ENCODE peak calls at places on chromosomes 2 and 18, in six cellular contexts. C is H9, W is AG04449, N is heart left ventricle, Q is B cell, E is tibial artery. H is an unnamed sample.

GRCh38 chr2:135603543-135603942 is 72.3 kb downstream of the R3HDM1 start:
- DNase-seq in C (no peak), W (no peak), N (no peak), Q (no peak), E (no peak), H (no peak)

GRCh38 chr2:205563646-205564045 is 118.7 kb upstream of the NRP2 start:
- DNase-seq in C (peak), W (no peak), N (peak), Q (no peak), E (peak), H (no peak)

GRCh38 chr2:118477111-118477517 is 370.3 kb downstream of the EN1 start:
- DNase-seq in C (no peak), W (no peak), N (no peak), Q (no peak), E (no peak), H (no peak)

GRCh38 chr2:196018037-196018436 is 50.6 kb downstream of the DNAH7 start:
- DNase-seq in C (no peak), W (no peak), N (no peak), Q (no peak), E (no peak), H (no peak)

GRCh38 chr2:224011837-224012236 is 27.2 kb downstream of the SERPINE2 start:
- DNase-seq in C (no peak), W (no peak), N (no peak), Q (no peak), E (no peak), H (no peak)

GRCh38 chr2:12895017-12895416 is 178.3 kb downstream of the TRIB2 start:
- DNase-seq in C (no peak), W (no peak), N (no peak), Q (no peak), E (no peak), H (no peak)

GRCh38 chr2:37585982-37586621 is 85.3 kb downstream of the CDC42EP3 start:
- DNase-seq in C (no peak), W (peak), N (peak), Q (no peak), E (peak), H (peak)

GRCh38 chr2:17877811-17878221 is 651 bp upstream of the KCNS3 start:
- DNase-seq in C (peak), W (no peak), N (peak), Q (no peak), E (peak), H (peak)

GRCh38 chr2:61905372-61906186 is at the start of gene COMMD1:
- DNase-seq in C (peak), W (no peak), N (peak), Q (peak), E (peak), H (peak)

GRCh38 chr2:158269143-158269542 is 167.5 kb downstream of the UPP2 start:
- DNase-seq in C (no peak), W (no peak), N (no peak), Q (no peak), E (no peak), H (no peak)

GRCh38 chr2:218383892-218384519 is 1.9 kb downstream of the SLC11A1 start:
- DNase-seq in C (no peak), W (no peak), N (no peak), Q (peak), E (peak), H (no peak)

GRCh38 chr2:162297925-162298552 is 20.4 kb downstream of the IFIH1 start:
- DNase-seq in C (no peak), W (peak), N (no peak), Q (peak), E (peak), H (peak)

GRCh38 chr2:172783091-172783898 is 47.6 kb downstream of the RAPGEF4 start:
- DNase-seq in C (peak), W (peak), N (no peak), Q (no peak), E (no peak), H (peak)

GRCh38 chr2:238096311-238097011 is 3.7 kb upstream of the ESPNL start:
- DNase-seq in C (peak), W (no peak), N (no peak), Q (no peak), E (no peak), H (no peak)

GRCh38 chr18:9927392-9928063 is 13.7 kb downstream of the VAPA start:
- DNase-seq in C (no peak), W (no peak), N (no peak), Q (no peak), E (no peak), H (no peak)

GRCh38 chr2:14072338-14072737 is 560.2 kb upstream of the LRATD1 start:
- DNase-seq in C (no peak), W (no peak), N (no peak), Q (no peak), E (no peak), H (no peak)

GRCh38 chr2:162242586-162243304 is 500 bp downstream of the FAP start:
- DNase-seq in C (no peak), W (peak), N (no peak), Q (no peak), E (no peak), H (peak)

GRCh38 chr2:20594957-20595356 is 55.9 kb downstream of the HS1BP3 start:
- DNase-seq in C (no peak), W (no peak), N (no peak), Q (no peak), E (no peak), H (no peak)

GRCh38 chr2:53939656-53940055 is 31.1 kb downstream of the PSME4 start:
- DNase-seq in C (no peak), W (no peak), N (no peak), Q (no peak), E (no peak), H (no peak)

GRCh38 chr2:20507166-20507692 is 60.4 kb downstream of the RHOB start:
- DNase-seq in C (no peak), W (no peak), N (no peak), Q (no peak), E (no peak), H (no peak)

GRCh38 chr2:228469721-228470120 is 288.2 kb upstream of the SPHKAP start:
- DNase-seq in C (no peak), W (no peak), N (no peak), Q (no peak), E (no peak), H (no peak)

GRCh38 chr18:58168986-58169385 is 125.0 kb downstream of the NEDD4L start:
- DNase-seq in C (no peak), W (no peak), N (no peak), Q (no peak), E (no peak), H (no peak)

GRCh38 chr2:175154670-175155082 is 13.3 kb downstream of the ATF2 start:
- DNase-seq in C (no peak), W (peak), N (no peak), Q (no peak), E (no peak), H (peak)

GRCh38 chr2:10170256-10170655 is 47.7 kb downstream of the RRM2 start:
- DNase-seq in C (no peak), W (no peak), N (no peak), Q (no peak), E (no peak), H (peak)

GRCh38 chr2:127634066-127634617 is 11.8 kb upstream of the GPR17 start:
- DNase-seq in C (no peak), W (no peak), N (peak), Q (no peak), E (no peak), H (peak)

GRCh38 chr2:136130511-136130910 is 12.6 kb upstream of the CXCR4 start:
- DNase-seq in C (no peak), W (no peak), N (no peak), Q (peak), E (no peak), H (no peak)

GRCh38 chr18:3356614-3357013 is 93.4 kb upstream of the TGIF1 start:
- DNase-seq in C (no peak), W (no peak), N (no peak), Q (no peak), E (no peak), H (no peak)

GRCh38 chr18:8423051-8423558 is 186.1 kb upstream of the RAB12 start:
- DNase-seq in C (no peak), W (peak), N (no peak), Q (no peak), E (no peak), H (peak)

GRCh38 chr18:678482-679182 is 21.2 kb downstream of the TYMS start:
- DNase-seq in C (no peak), W (no peak), N (no peak), Q (no peak), E (no peak), H (no peak)
- TF ChIP-seq CTCF in C (peak), W (no peak), N (no peak), Q (no peak), E (no peak), H (no peak)

DNA sequence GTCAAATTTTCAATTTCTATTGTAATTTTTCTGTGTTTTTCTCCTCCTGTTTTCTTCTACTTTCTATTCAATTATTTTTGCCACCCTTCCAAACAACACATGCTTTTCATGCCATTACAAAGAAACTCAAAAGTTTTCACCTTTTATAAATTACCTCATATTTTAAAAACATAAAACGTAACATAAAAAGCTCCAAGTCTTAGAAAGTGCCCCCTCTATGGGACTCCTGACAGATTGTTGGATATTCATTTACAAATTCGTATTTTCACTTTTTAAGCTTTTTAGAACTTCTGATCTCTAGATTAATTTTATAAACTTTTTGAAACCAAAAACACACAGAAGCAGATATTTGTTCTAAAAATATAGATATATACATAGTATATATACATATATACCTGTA is 1.6 kb downstream of the COL5A2 start:
- DNase-seq in C (no peak), W (no peak), N (no peak), Q (no peak), E (no peak), H (peak)
- TF ChIP-seq CTCF in C (peak), W (peak), N (no peak), Q (no peak), E (no peak), H (peak)

GRCh38 chr2:65277791-65278449 is 50.3 kb downstream of the ACTR2 start:
- DNase-seq in C (no peak), W (no peak), N (peak), Q (no peak), E (no peak), H (no peak)
- TF ChIP-seq CTCF in C (no peak), W (no peak), N (no peak), Q (no peak), E (no peak), H (no peak)

GRCh38 chr2:108031471-108031941 is 45.2 kb downstream of the SLC5A7 start:
- DNase-seq in C (no peak), W (no peak), N (no peak), Q (no peak), E (no peak), H (no peak)

GRCh38 chr2:108029912-108030311 is 43.6 kb downstream of the SLC5A7 start:
- DNase-seq in C (no peak), W (no peak), N (no peak), Q (no peak), E (no peak), H (no peak)

DNA sequence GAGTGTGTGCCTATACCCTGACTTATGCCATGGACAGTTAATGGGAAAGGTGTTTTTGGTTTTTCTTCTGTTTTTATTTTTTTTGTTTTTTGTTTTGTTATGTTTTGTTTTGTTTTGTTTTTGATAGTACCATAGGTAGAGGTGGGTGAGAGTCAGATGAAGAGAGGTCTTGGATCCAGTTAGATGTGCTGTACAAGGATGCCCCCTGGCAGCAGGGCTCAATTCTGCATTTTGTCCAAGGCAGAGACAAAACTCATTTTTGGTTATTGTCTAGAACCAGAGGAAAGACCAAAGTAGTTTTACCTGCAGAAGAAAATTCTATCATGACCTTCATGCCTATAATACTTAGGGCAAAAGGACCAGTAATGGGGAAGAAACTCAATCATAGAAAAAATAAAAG is 48.5 kb downstream of the SLC5A7 start:
- DNase-seq in C (no peak), W (no peak), N (no peak), Q (no peak), E (no peak), H (no peak)
- TF ChIP-seq CTCF in C (no peak), W (no peak), N (no peak), Q (no peak), E (no peak), H (no peak)

GRCh38 chr18:12119358-12119757 is 25.7 kb downstream of the ANKRD62 start:
- DNase-seq in C (no peak), W (no peak), N (no peak), Q (no peak), E (no peak), H (no peak)

DNA sequence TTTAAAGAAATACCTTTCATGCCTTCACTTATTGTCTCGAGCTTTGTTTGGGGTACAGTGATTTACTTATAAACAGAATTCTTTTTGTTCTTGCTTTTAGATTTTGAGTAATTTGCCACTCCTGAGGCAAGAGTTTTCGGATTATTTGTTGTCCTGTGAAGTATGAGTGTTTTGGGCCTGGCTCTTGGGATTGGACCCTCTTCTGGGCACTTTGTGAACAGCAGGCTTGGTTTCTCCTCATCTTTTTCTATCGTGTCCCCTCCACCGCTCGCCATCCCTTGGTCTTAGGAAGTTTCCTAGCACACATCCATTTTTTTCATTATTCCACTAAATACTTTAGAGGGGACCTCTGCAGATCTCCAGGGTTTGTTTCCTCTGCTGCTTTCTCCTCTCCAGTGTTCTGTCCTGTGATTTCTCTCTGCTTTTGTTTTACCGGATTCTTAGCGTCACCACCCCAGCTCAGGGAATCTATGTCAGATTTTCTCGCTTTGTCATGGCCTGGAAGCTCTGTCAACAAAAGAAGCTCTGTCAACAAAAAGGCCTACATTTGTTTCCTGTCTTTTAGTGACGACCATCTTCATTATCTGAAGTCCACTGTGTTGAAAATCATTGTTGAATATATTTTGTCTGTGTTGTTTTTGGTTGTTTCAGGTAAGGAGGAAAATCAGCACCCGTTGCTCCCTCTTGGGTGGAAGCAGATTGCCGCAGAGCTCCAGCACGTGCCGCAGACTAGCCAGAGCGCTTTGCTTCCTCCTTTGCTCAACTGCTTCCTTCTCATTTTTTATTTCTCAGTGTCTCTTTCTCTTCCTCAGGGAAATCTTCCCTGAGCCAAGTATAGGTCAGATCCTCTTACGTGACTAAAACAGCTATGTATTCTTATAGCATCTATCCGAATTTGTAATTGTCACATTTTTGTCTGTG is 27.8 kb downstream of the ANKRD62 start:
- DNase-seq in C (peak), W (no peak), N (no peak), Q (no peak), E (no peak), H (no peak)
- TF ChIP-seq CTCF in C (peak), W (peak), N (no peak), Q (no peak), E (no peak), H (peak)